ENCODE peak calls at places on chromosome 13, in ten cellular contexts. R is neural progenitor cell, J is pancreas, K is HCT116, Q is cardiac muscle cell, E is thoracic aorta, O is esophagus squamous epithelium, S is transverse colon, C is psoas muscle, T is fibroblast of lung. Y is an unnamed sample. For H3K4me1 and H3K27me3, the result is how much of the 10 kb centered on the place peaks cover.

GRCh38 chr13:34030782-34031181 is 212.8 kb downstream of the RFC3 start:
- DNase-seq in R (no peak), J (no peak), K (no peak), Q (no peak), E (no peak), O (no peak), S (no peak), C (no peak), T (no peak), Y (no peak)

GRCh38 chr13:23813635-23814034 is 75.6 kb downstream of the MIPEP start:
- DNase-seq in R (no peak), J (no peak), K (no peak), Q (no peak), E (no peak), O (no peak), S (no peak), C (no peak), T (no peak), Y (no peak)

GRCh38 chr13:54980651-54981050 is 1952.0 kb downstream of the OLFM4 start:
- DNase-seq in R (no peak), J (no peak), K (no peak), Q (no peak), E (no peak), O (no peak), S (no peak), C (no peak), T (peak), Y (no peak)

GRCh38 chr13:43805071-43805468 is 18.3 kb upstream of the ENOX1 start:
- DNase-seq in R (no peak), J (no peak), K (peak), Q (no peak), E (no peak), O (no peak), S (no peak), C (no peak), T (peak), Y (no peak)

GRCh38 chr13:112032186-112032835 is 34.6 kb upstream of the SOX1 start:
- DNase-seq in R (no peak), J (peak), K (no peak), Q (no peak), E (no peak), O (no peak), S (no peak), C (no peak), T (no peak), Y (no peak)

GRCh38 chr13:60018536-60018935 is 145.2 kb downstream of the DIAPH3 start:
- DNase-seq in R (no peak), J (no peak), K (no peak), Q (no peak), E (no peak), O (no peak), S (no peak), C (no peak), T (no peak), Y (no peak)

GRCh38 chr13:50576156-50576555 is 267.3 kb downstream of the DLEU7 start:
- DNase-seq in R (no peak), J (peak), K (no peak), Q (no peak), E (no peak), O (no peak), S (peak), C (peak), T (no peak), Y (no peak)

GRCh38 chr13:103275079-103275478 is 208.9 kb upstream of the SLC10A2 start:
- DNase-seq in R (no peak), J (no peak), K (no peak), Q (no peak), E (no peak), O (no peak), S (peak), C (no peak), T (no peak), Y (no peak)

DNA sequence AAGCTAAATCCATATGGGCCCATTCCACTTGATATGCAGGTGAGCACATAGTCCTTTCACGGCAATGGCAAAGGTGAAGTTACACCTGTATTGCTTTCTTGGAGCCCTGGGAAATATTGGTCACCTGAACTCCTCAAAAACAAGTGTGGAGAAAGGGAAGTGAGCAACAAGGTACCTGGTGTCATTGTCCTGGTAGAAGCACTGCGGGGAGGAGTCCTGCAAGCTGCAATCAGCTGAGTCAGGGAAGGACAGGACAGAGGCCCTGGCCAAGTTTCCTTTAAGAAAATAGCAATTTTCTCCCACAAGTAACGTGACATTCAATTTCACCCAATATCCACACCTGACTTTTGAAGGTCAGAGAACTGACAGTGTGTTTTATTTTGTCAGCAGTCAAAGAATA is 389.1 kb downstream of the IRS2 start:
- DNase-seq in R (no peak), J (no peak), K (no peak), Q (no peak), E (no peak), O (no peak), S (no peak), C (no peak), T (no peak), Y (no peak)
- H3K4me1 ChIP-seq in R (under half), J (under half), K (under half), Q (under half), E (under half), O (under half), S (under half), C (under half), T (under half), Y (under half)

GRCh38 chr13:47832458-47832972 is 168.6 kb downstream of the SUCLA2 start:
- DNase-seq in R (no peak), J (no peak), K (no peak), Q (no peak), E (no peak), O (no peak), S (no peak), C (no peak), T (no peak), Y (no peak)
- TF ChIP-seq CTCF in R (peak), J (no peak), K (no peak), Q (no peak), E (no peak), O (no peak), S (no peak), C (no peak), T (no peak), Y (no peak)

GRCh38 chr13:21689097-21689496 is 18.2 kb downstream of the FGF9 start:
- DNase-seq in R (no peak), J (no peak), K (no peak), Q (peak), E (no peak), O (no peak), S (no peak), C (no peak), T (no peak), Y (no peak)
- H3K27me3 ChIP-seq in R (under half), J (under half), K (under half), Q (under half), E (under half), O (under half), S (under half), C (under half), T (under half), Y (under half)

DNA sequence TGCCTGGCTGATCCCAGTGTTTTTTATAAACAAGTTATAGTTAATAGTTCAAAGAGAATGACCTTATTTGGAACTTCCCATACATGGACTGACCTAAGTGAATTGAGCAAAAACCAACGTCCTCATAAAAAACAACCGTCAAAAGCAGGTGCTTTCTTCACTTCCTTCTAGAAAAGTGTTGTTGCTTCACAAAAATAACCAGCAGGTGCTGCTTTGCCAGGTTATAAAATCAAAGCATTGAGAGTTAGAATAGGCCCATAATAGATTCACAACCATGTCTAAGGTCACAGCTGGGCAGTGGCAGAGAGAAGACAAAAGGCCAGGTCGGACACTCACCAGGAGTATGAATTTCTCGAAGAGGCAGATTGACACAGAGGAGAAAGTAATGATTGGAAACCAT is 9.5 kb downstream of the RUBCNL start:
- DNase-seq in R (no peak), J (no peak), K (no peak), Q (no peak), E (no peak), O (no peak), S (no peak), C (no peak), T (no peak), Y (no peak)
- H3K4me1 ChIP-seq in R (under half), J (under half), K (under half), Q (under half), E (under half), O (under half), S (under half), C (under half), T (under half), Y (under half)

DNA sequence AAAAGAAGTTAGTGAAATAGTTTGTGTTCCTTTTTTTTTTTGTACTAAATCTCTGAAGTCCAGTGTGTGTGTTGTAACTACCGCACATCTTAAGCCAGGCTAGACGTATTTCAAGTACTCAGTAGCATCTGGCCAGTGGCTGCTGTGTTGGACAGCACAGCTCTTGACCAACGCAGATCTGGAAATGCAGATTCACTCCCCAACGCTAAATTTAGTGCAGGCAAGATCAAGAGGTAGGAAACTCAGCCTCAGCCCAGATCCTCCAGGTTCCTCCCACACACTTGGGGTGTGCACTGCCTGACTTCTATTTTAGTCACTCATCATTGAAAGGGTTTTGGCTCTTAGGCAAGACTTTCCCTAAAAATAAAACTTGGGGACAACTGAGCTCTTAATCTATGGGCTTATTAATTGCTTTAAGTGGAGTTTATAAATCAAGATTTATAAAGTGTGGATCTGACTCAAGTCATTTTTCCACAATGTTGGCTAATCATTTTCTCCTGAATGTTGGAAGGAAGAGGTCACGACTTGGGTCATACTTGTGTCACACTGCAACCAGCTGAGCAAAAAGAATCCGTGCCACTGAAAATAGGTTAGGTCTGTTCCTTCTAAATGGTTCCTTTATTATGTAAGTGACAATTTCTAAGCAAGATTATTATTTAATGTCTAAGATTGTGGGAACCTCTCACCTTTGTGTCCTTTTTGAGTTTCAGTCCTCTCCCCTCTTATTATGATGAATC is 178.8 kb downstream of the SHISA2 start:
- DNase-seq in R (no peak), J (no peak), K (no peak), Q (peak), E (no peak), O (no peak), S (no peak), C (peak), T (peak), Y (no peak)
- TF ChIP-seq CTCF in R (no peak), J (no peak), K (no peak), Q (no peak), E (no peak), O (no peak), S (no peak), C (no peak), T (no peak), Y (no peak)

DNA sequence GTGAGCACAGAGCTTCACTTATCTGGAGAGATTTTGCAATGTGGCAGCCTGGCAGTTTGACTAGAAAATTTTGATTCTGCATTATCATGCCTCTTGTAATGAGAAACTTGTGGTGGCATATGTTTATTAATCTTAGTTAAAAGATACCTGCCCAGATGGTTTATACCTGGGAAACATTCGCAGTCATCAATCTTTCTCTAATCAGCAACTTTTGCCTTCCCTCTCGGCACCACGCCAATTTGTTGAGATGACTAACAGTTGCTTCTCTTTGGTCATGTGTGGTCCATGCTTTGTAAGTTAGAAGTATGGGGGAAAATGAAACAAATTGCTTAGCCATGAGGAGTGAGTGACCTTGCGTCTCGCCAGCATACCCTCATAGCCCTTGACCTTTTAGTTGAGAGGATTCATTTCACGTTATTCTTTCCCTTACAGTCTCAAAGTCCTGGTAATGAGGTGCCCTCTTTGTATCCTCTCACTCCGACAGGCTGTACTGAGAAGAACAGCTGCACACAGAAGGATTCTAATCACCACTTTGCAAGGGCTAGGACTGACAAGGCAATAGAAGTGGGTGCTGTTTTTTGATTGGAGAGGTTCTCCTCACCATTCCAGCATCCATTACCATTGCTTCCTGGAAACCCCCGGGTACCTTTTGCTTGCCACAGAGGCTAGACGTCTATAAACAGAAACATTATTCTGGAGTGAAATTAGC is 201.4 kb downstream of the OXGR1 start:
- DNase-seq in R (no peak), J (peak), K (no peak), Q (peak), E (no peak), O (no peak), S (no peak), C (no peak), T (no peak), Y (no peak)
- H3K27me3 ChIP-seq in R (under half), J (under half), K (under half), Q (under half), E (under half), O (under half), S (under half), C (under half), T (under half), Y (under half)

GRCh38 chr13:113208424-113209335 is at the start of gene PCID2:
- DNase-seq in R (peak), J (peak), K (peak), Q (peak), E (peak), O (peak), S (peak), C (peak), T (peak), Y (peak)
- H3K4me1 ChIP-seq in R (under half), J (under half), K (under half), Q (under half), E (under half), O (under half), S (under half), C (half or more), T (under half), Y (half or more)